ENCODE peak calls at places on chromosomes 12 and 14, in ten cellular contexts. R is ACHN; N is H9; S is activated CD4-positive, CD25-positive, alpha-beta regulatory T cell treated with anti-CD3 and anti-CD28 coated beads, Interleukin-2, amount 50 U/mL, for 72 hours; T is PC-9; B is activated naive CD8-positive, alpha-beta T cell treated with anti-CD3 and anti-CD28 coated beads, Interleukin-2, amount 50 U/mL, for 24 hours; L is activated CD4-positive, alpha-beta T cell treated with anti-CD3 and anti-CD28 coated beads, Interleukin-2, amount 50 U/mL, for 1 hour; P is D721Med; K is GM18507; A is LoVo. H is an unnamed sample.

GRCh38 chr14:53156238-53156637 is 3.1 kb upstream of the DDHD1 start:
- DNase-seq in R (no peak), N (no peak), S (no peak), T (no peak), B (no peak), L (no peak), P (no peak), K (no peak), A (no peak), H (no peak)

GRCh38 chr12:2998789-2999264 is 39.6 kb downstream of the TEAD4 start:
- DNase-seq in R (peak), N (peak), S (no peak), T (no peak), B (no peak), L (no peak), P (no peak), K (no peak), A (no peak), H (no peak)

GRCh38 chr12:121822393-121823100 is 18.7 kb downstream of the SETD1B start:
- DNase-seq in R (no peak), N (peak), S (no peak), T (no peak), B (no peak), L (no peak), P (no peak), K (no peak), A (no peak), H (no peak)

GRCh38 chr14:73457935-73458218 is 469 bp downstream of the NUMB start:
- DNase-seq in R (peak), N (no peak), S (no peak), T (no peak), B (peak), L (no peak), P (no peak), K (no peak), A (no peak), H (no peak)

GRCh38 chr12:91256471-91256870 is 73.9 kb upstream of the DCN start:
- DNase-seq in R (no peak), N (no peak), S (no peak), T (no peak), B (no peak), L (no peak), P (no peak), K (no peak), A (no peak), H (no peak)

GRCh38 chr12:14993537-14994266 is 20.9 kb downstream of the PDE6H start:
- DNase-seq in R (no peak), N (no peak), S (no peak), T (no peak), B (no peak), L (no peak), P (no peak), K (no peak), A (no peak), H (peak)

GRCh38 chr12:23657598-23657997 is 291.9 kb downstream of the SOX5 start:
- DNase-seq in R (no peak), N (no peak), S (no peak), T (no peak), B (no peak), L (no peak), P (no peak), K (no peak), A (no peak), H (no peak)

GRCh38 chr12:57027805-57028153 is 11.4 kb upstream of the TAC3 start:
- DNase-seq in R (no peak), N (no peak), S (no peak), T (no peak), B (no peak), L (no peak), P (no peak), K (no peak), A (no peak), H (no peak)